ENCODE peak calls at places on chromosomes 16 and 17, in eight cellular contexts. X, V, I, R, O, U, C and S are unnamed samples.
A peak's percentile ranks its signal among the peaks of the same experiment; 100 is the strongest.

GRCh38 chr16:80775450-80775849 is 28.9 kb downstream of the CDYL2 start:
- DNase-seq in X (no peak), O (no peak), I (no peak), U (no peak), V (no peak), C (no peak), R (no peak), S (no peak)

GRCh38 chr16:24297375-24297774 is 41.2 kb downstream of the CACNG3 start:
- DNase-seq in X (peak; percentile 31), I (no peak), U (no peak), O (no peak), V (no peak), R (no peak), C (no peak), S (no peak)

GRCh38 chr16:56206951-56207350 is 15.7 kb downstream of the GNAO1 start:
- DNase-seq in C (no peak), X (no peak), O (no peak), R (no peak), V (no peak), U (no peak), I (no peak), S (no peak)

GRCh38 chr16:54432481-54433229 is 146.1 kb upstream of the IRX3 start:
- DNase-seq in I (no peak), R (no peak), U (no peak), O (no peak), X (no peak), C (no peak), V (no peak), S (no peak)

GRCh38 chr17:28180449-28180848 is 138.0 kb downstream of the NLK start:
- DNase-seq in U (no peak), C (no peak), O (no peak), X (no peak), R (peak; percentile 39), V (no peak), I (no peak), S (peak; percentile 18)

GRCh38 chr17:69424287-69425041 is 10.0 kb downstream of the MAP2K6 start:
- DNase-seq in O (no peak), U (no peak), R (no peak), C (no peak), I (no peak), V (no peak), X (no peak), S (no peak)

GRCh38 chr17:6752068-6752909 is 3.6 kb upstream of the XAF1 start:
- DNase-seq in U (peak; percentile 80), C (no peak), O (peak; percentile 32), R (peak; percentile 99), I (peak; percentile 98), X (peak; percentile 42), V (no peak), S (no peak)

GRCh38 chr17:71302721-71303549 is 817.9 kb upstream of the SOX9 start:
- DNase-seq in C (no peak), U (no peak), X (no peak), O (no peak), V (no peak), I (no peak), R (no peak), S (no peak)

GRCh38 chr17:74801896-74802295 is 25.8 kb upstream of the NAT9 start:
- DNase-seq in C (no peak), U (no peak), I (no peak), V (no peak), X (no peak), O (no peak), R (no peak), S (no peak)

GRCh38 chr17:64506201-64506575 is at the start of gene DDX5:
- DNase-seq in V (peak; percentile 98), I (peak; percentile 94), U (no peak), X (peak; percentile 98), C (peak; percentile 95), O (peak; percentile 97), R (peak; percentile 95), S (peak; percentile 96)

GRCh38 chr16:68403177-68403576 is 45.1 kb downstream of the SMPD3 start:
- DNase-seq in U (no peak), R (no peak), C (no peak), O (no peak), I (no peak), V (no peak), X (no peak), S (no peak)

GRCh38 chr16:68403704-68404103 is 44.6 kb downstream of the SMPD3 start:
- DNase-seq in V (no peak), R (no peak), O (no peak), I (no peak), C (no peak), X (no peak), U (no peak), S (no peak)

GRCh38 chr16:68402748-68403040 is 45.6 kb downstream of the SMPD3 start:
- DNase-seq in R (no peak), V (no peak), C (no peak), I (no peak), U (no peak), X (no peak), O (no peak), S (no peak)

GRCh38 chr16:68406458-68407041 is 41.8 kb downstream of the SMPD3 start:
- DNase-seq in O (no peak), C (no peak), I (peak; percentile 5), V (no peak), R (peak; percentile 64), U (no peak), X (no peak), S (no peak)

DNA sequence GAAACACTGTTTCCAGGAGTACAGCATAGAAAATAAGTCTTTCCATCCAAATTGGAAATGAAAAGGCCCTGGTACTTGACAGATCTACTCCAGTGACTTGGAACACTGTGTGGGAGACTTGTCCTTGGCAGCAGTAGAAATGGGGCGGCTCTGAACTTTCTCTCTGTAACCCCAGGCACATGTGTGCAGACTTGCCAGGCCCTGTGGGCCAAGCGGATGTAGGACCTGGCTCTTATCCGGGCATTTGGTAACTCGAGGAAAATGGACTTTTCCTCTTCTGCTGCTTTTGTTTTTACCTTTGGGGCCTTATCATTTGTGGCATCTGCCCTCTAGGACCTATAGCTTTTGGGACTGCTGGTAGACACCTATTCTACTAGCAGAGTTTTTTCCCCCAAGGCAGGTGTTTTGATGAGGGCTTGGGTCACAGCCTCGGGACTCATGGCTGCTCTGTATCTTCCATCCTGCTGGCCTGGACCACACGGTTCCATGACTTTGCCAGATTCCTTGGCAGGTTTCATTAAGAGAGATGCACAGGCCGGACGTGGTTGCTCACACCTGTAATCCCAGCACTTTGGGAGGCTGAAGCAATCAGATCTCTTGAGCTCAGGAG is 43.5 kb downstream of the SMPD3 start:
- DNase-seq in O (no peak), X (no peak), C (no peak), R (no peak), V (no peak), I (no peak), U (no peak), S (no peak)
- TF ChIP-seq CTCF in O (no peak), X (no peak), C (no peak), R (no peak), V (no peak), I (no peak), U (no peak), S (no peak)

GRCh38 chr17:5201011-5201410 is 9.3 kb upstream of the ZNF594 start:
- DNase-seq in R (no peak), X (no peak), O (no peak), V (no peak), U (no peak), I (no peak), C (no peak), S (no peak)

GRCh38 chr17:5203908-5204294 is 12.2 kb upstream of the ZNF594 start:
- DNase-seq in I (no peak), O (no peak), R (peak; percentile 82), X (no peak), C (no peak), U (no peak), V (no peak), S (no peak)

GRCh38 chr17:5203178-5203907 is 11.7 kb upstream of the ZNF594 start:
- DNase-seq in X (no peak), U (no peak), I (no peak), C (no peak), O (no peak), V (no peak), R (peak; percentile 56), S (no peak)

GRCh38 chr17:5198472-5198871 is 6.8 kb upstream of the ZNF594 start:
- DNase-seq in U (no peak), O (no peak), C (no peak), V (no peak), X (no peak), R (no peak), I (no peak), S (no peak)

GRCh38 chr17:5200360-5200759 is 8.7 kb upstream of the ZNF594 start:
- DNase-seq in U (no peak), O (no peak), C (no peak), R (no peak), X (no peak), V (no peak), I (no peak), S (no peak)
- TF ChIP-seq CTCF in U (no peak), O (no peak), C (no peak), R (no peak), X (no peak), V (no peak), I (no peak), S (no peak)

GRCh38 chr17:39591958-39592954 is 15.5 kb downstream of the NEUROD2 start:
- DNase-seq in X (peak; percentile 40), I (no peak), U (peak; percentile 55), O (no peak), V (no peak), R (no peak), C (no peak), S (peak; percentile 56)
- TF ChIP-seq CTCF in X (no peak), I (no peak), U (no peak), O (no peak), V (no peak), R (no peak), C (no peak), S (no peak)

GRCh38 chr17:45032150-45032493 is 19.3 kb downstream of the DCAKD start:
- DNase-seq in X (no peak), R (no peak), O (no peak), C (no peak), V (no peak), I (no peak), U (no peak), S (no peak)

GRCh38 chr17:45029096-45029495 is 22.3 kb downstream of the DCAKD start:
- DNase-seq in X (no peak), R (no peak), O (no peak), C (no peak), U (no peak), V (no peak), I (no peak), S (no peak)

GRCh38 chr17:45029758-45030423 is 21.5 kb downstream of the DCAKD start:
- DNase-seq in C (no peak), U (no peak), X (no peak), R (no peak), O (no peak), V (no peak), I (no peak), S (no peak)

GRCh38 chr17:45031231-45032149 is 19.9 kb downstream of the DCAKD start:
- DNase-seq in U (no peak), V (no peak), I (no peak), C (no peak), R (no peak), O (no peak), X (no peak), S (no peak)

DNA sequence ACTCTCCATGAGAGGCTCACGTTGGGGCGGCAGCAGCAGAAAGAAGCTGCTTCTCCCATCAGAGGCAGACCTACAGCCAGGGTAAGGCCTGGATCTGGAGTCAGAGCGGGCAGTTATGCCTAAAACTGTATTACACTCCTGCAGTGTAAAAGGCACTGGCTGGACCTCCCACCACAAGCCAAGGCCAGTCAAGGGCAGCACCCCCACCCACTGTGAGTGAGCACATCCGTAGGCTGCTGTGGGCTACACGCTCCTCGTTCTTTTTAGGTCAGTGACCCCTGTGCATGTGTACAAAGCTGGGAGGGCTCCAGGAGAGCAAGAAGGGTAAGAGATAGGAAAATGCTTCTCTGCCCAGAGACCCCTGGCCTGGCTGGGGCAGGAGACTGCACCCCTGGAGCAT is 20.7 kb downstream of the DCAKD start:
- DNase-seq in C (no peak), U (no peak), X (no peak), R (no peak), O (no peak), V (no peak), I (no peak), S (no peak)
- TF ChIP-seq CTCF in C (no peak), U (no peak), X (no peak), R (no peak), O (no peak), V (no peak), I (no peak), S (no peak)